ENCODE peak calls at places on chromosomes 1 and 21, in five cellular contexts. R, E, Q, L and J are unnamed samples.
A peak's percentile ranks its signal among the peaks of the same experiment; 100 is the strongest.

GRCh38 chr1:22709891-22710687 is 550 bp upstream of the EPHB2 start:
- DNase-seq in R (peak; percentile 80), E (no peak), Q (no peak), L (no peak), J (peak; percentile 57)

GRCh38 chr1:31764307-31765040 is at the start of gene ADGRB2:
- DNase-seq in R (no peak), E (no peak), Q (no peak), L (no peak), J (no peak)

GRCh38 chr1:115654663-115655306 is 13.0 kb downstream of the VANGL1 start:
- DNase-seq in R (no peak), E (no peak), Q (no peak), L (no peak), J (no peak)

GRCh38 chr1:204335085-204335484 is 24.6 kb downstream of the PLEKHA6 start:
- DNase-seq in R (no peak), E (no peak), Q (no peak), L (no peak), J (no peak)

GRCh38 chr21:41294548-41295231 is 21.9 kb upstream of the FAM3B start:
- DNase-seq in R (no peak), E (no peak), Q (no peak), L (no peak), J (no peak)

GRCh38 chr1:86948212-86948611 is 33.8 kb downstream of the HS2ST1 start:
- DNase-seq in R (no peak), E (no peak), Q (no peak), L (no peak), J (no peak)

GRCh38 chr1:57911427-57911826 is 487.6 kb upstream of the DAB1 start:
- DNase-seq in R (no peak), E (no peak), Q (no peak), L (no peak), J (no peak)

GRCh38 chr1:152109231-152109997 is 5.8 kb downstream of the TCHH start:
- DNase-seq in R (peak; percentile 26), E (no peak), Q (no peak), L (no peak), J (no peak)

GRCh38 chr1:145879775-145880174 is 5.9 kb downstream of the ANKRD35 start:
- DNase-seq in R (no peak), E (peak; percentile 11), Q (no peak), L (no peak), J (no peak)

GRCh38 chr1:233113009-233113712 is 162.8 kb downstream of the NTPCR start:
- DNase-seq in R (peak; percentile 39), E (peak; percentile 84), Q (peak; percentile 91), L (peak; percentile 98), J (peak; percentile 99)

GRCh38 chr1:94924967-94925366 is 1.9 kb downstream of the CNN3 start:
- DNase-seq in R (no peak), E (no peak), Q (no peak), L (no peak), J (no peak)

GRCh38 chr1:246748867-246749266 is 24.7 kb downstream of the SCCPDH start:
- DNase-seq in R (no peak), E (no peak), Q (peak; percentile 87), L (no peak), J (peak; percentile 3)

GRCh38 chr21:43877936-43878575 is 13.0 kb downstream of the AGPAT3 start:
- DNase-seq in R (no peak), E (peak; percentile 48), Q (no peak), L (no peak), J (no peak)

GRCh38 chr1:61184035-61184713 is 101.8 kb downstream of the NFIA start:
- DNase-seq in R (peak; percentile 88), E (peak; percentile 97), Q (peak; percentile 77), L (peak; percentile 32), J (peak; percentile 90)

GRCh38 chr1:12592496-12592895 is 25.5 kb downstream of the DHRS3 start:
- DNase-seq in R (no peak), E (no peak), Q (no peak), L (no peak), J (no peak)

GRCh38 chr1:242828199-242828598 is 303.7 kb upstream of the PLD5 start:
- DNase-seq in R (no peak), E (no peak), Q (no peak), L (no peak), J (no peak)

GRCh38 chr1:202593845-202594244 is 116.4 kb downstream of the SYT2 start:
- DNase-seq in R (no peak), E (no peak), Q (no peak), L (no peak), J (no peak)

GRCh38 chr1:70674981-70675685 is 264.1 kb downstream of the CTH start:
- DNase-seq in R (no peak), E (no peak), Q (no peak), L (no peak), J (no peak)

GRCh38 chr1:205680073-205680851 is at the start of gene SLC45A3:
- DNase-seq in R (peak; percentile 81), E (no peak), Q (no peak), L (no peak), J (no peak)

GRCh38 chr1:3911981-3912808 is 12.1 kb upstream of the C1orf174 start:
- DNase-seq in R (no peak), E (peak; percentile 51), Q (no peak), L (no peak), J (no peak)

GRCh38 chr1:11448375-11449085 is 30.4 kb upstream of the DISP3 start:
- DNase-seq in R (no peak), E (no peak), Q (no peak), L (no peak), J (no peak)

GRCh38 chr1:154420172-154420571 is 15.0 kb downstream of the IL6R start:
- DNase-seq in R (peak; percentile 71), E (peak; percentile 98), Q (peak; percentile 96), L (no peak), J (peak; percentile 86)

GRCh38 chr1:21301794-21302440 is 11.7 kb upstream of the ECE1 start:
- DNase-seq in R (no peak), E (no peak), Q (no peak), L (no peak), J (no peak)

GRCh38 chr1:6307099-6307498 is 46.2 kb upstream of the GPR153 start:
- DNase-seq in R (no peak), E (no peak), Q (no peak), L (no peak), J (no peak)

GRCh38 chr1:188669715-188670114 is 1807.9 kb downstream of the BRINP3 start:
- DNase-seq in R (no peak), E (no peak), Q (peak; percentile 36), L (peak; percentile 23), J (no peak)

GRCh38 chr1:188672153-188672552 is 1805.5 kb downstream of the BRINP3 start:
- DNase-seq in R (no peak), E (no peak), Q (no peak), L (no peak), J (no peak)

GRCh38 chr1:188670837-188671236 is 1806.8 kb downstream of the BRINP3 start:
- DNase-seq in R (no peak), E (no peak), Q (peak; percentile 29), L (no peak), J (no peak)

GRCh38 chr1:188665477-188665876 is 1812.2 kb downstream of the BRINP3 start:
- DNase-seq in R (no peak), E (no peak), Q (no peak), L (no peak), J (no peak)

DNA sequence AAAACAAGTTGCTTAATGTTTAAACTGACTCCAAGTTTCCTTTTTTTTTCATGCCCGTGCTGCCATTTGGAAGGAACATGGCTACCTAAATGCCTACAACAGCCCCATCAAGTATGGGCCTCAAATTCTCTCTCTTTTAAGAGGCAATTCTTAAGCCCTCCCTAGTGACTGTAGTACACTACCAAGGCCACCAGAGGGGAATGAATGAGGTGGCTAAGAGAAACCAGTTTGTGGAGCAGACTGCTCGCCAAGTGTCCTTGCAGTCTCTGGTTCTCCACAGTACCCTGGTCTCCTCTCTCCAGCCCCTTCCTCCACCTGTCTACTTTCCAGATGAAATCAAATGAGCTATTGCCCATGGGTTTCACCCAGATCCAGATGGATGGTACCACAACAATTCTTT is 1809.6 kb downstream of the BRINP3 start:
- DNase-seq in R (no peak), E (no peak), Q (no peak), L (no peak), J (no peak)
- TF ChIP-seq CTCF in R (no peak), E (no peak), Q (peak; percentile 23), L (peak; percentile 11), J (peak; percentile 27)

GRCh38 chr1:195345149-195345548 is 1263.1 kb downstream of the KCNT2 start:
- DNase-seq in R (no peak), E (no peak), Q (no peak), L (no peak), J (no peak)
- H3K4me3 ChIP-seq in R (no peak overlapping the region), E (no peak overlapping the region), Q (no peak overlapping the region), L (no peak overlapping the region), J (no peak overlapping the region)

DNA sequence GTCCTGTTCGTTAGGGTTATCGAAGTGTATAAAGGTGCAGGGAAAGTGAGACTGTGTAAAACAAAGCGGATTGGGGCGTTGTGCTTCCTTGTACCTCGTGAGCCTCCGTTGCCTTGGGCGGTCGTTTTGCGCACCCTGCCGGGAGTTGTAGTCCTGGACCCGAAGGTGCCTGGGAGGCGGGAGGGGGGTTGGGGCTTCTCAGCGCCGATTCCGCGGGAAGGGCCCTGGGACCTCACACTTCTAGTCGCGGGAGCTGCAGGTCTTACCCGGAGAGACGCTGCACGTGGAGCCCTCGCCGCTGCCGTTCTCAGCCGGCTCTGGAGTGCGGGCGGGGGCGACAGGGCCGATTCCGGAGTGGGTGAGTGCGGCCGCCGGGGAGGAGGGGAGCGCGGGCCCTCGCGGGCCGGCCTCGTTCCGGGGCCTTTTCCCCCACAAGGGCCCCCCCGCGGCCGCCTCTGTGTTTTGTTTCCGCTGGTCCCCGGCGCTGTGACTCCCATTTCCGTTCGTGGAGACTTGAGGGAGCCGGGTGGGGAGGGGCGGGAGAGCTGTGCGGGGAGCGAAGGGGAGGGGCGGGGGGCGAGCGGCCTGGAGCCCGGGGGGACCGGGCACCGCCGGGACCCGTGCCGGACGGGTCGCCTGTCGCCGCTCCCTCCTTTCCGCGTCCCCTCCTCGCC is 586 bp downstream of the GABPA start:
- DNase-seq in R (peak; percentile 93), E (peak; percentile 95), Q (peak; percentile 64), L (peak; percentile 46), J (peak; percentile 85)
- TF ChIP-seq CTCF in R (no peak), E (no peak), Q (peak; percentile 15), L (peak; percentile 36), J (no peak)

GRCh38 chr1:15411593-15412487 is 2.2 kb downstream of the EFHD2 start:
- DNase-seq in R (peak; percentile 68), E (peak; percentile 76), Q (no peak), L (no peak), J (no peak)
- H3K4me3 ChIP-seq in R (peak overlapping the region; percentile 46), E (peak overlapping the region; percentile 73), Q (peak overlapping the region; percentile 79), L (peak overlapping the region; percentile 82), J (peak overlapping the region; percentile 81)

GRCh38 chr1:158798531-158798930 is 17.5 kb upstream of the OR6N2 start:
- DNase-seq in R (no peak), E (no peak), Q (no peak), L (no peak), J (no peak)
- TF ChIP-seq CTCF in R (no peak), E (no peak), Q (no peak), L (no peak), J (no peak)